ENCODE peak calls at places on chromosomes 11 and 22, in seven cellular contexts. One of them, this sample, is unnamed. For H3K4me1, the result is how much of the 10 kb centered on the place peaks cover.

GRCh38 chr22:41976961-41977566 is 7.8 kb downstream of the SEPTIN3 start:
- DNase-seq in fibroblast of lung: no peak
- DNase-seq in adrenal gland: no peak
- DNase-seq in HCT116: no peak
- DNase-seq in cardiac muscle cell: no peak
- DNase-seq in body of pancreas: no peak
- DNase-seq in mammary epithelial cell: no peak
- DNase-seq in this sample: peak

GRCh38 chr11:125902315-125902926 is 585 bp downstream of the PUS3 start:
- DNase-seq in fibroblast of lung: no peak
- DNase-seq in adrenal gland: no peak
- DNase-seq in HCT116: no peak
- DNase-seq in cardiac muscle cell: no peak
- DNase-seq in body of pancreas: no peak
- DNase-seq in mammary epithelial cell: no peak
- DNase-seq in this sample: no peak

GRCh38 chr22:39543095-39543494 is 10.5 kb upstream of the RPS19BP1 start:
- DNase-seq in fibroblast of lung: no peak
- DNase-seq in adrenal gland: no peak
- DNase-seq in HCT116: no peak
- DNase-seq in cardiac muscle cell: peak
- DNase-seq in body of pancreas: no peak
- DNase-seq in mammary epithelial cell: no peak
- DNase-seq in this sample: peak

GRCh38 chr11:28105869-28106268 is 2.1 kb downstream of the KIF18A start:
- DNase-seq in fibroblast of lung: no peak
- DNase-seq in adrenal gland: no peak
- DNase-seq in HCT116: no peak
- DNase-seq in cardiac muscle cell: no peak
- DNase-seq in body of pancreas: no peak
- DNase-seq in mammary epithelial cell: no peak
- DNase-seq in this sample: no peak

GRCh38 chr22:37007666-37008065 is 11.6 kb downstream of the TST start:
- DNase-seq in fibroblast of lung: no peak
- DNase-seq in adrenal gland: no peak
- DNase-seq in HCT116: no peak
- DNase-seq in cardiac muscle cell: peak
- DNase-seq in body of pancreas: no peak
- DNase-seq in mammary epithelial cell: no peak
- DNase-seq in this sample: no peak

GRCh38 chr22:42461511-42461910 is 29.3 kb upstream of the NFAM1 start:
- DNase-seq in fibroblast of lung: no peak
- DNase-seq in adrenal gland: no peak
- DNase-seq in HCT116: no peak
- DNase-seq in cardiac muscle cell: no peak
- DNase-seq in body of pancreas: no peak
- DNase-seq in mammary epithelial cell: no peak
- DNase-seq in this sample: no peak

GRCh38 chr22:36775589-36775965 is 342 bp downstream of the IFT27 start:
- DNase-seq in fibroblast of lung: peak
- DNase-seq in adrenal gland: peak
- DNase-seq in HCT116: no peak
- DNase-seq in cardiac muscle cell: peak
- DNase-seq in body of pancreas: peak
- DNase-seq in mammary epithelial cell: peak
- DNase-seq in this sample: peak

GRCh38 chr11:12287374-12288211 is 89.8 kb upstream of the PARVA start:
- DNase-seq in fibroblast of lung: peak
- DNase-seq in adrenal gland: peak
- DNase-seq in HCT116: peak
- DNase-seq in cardiac muscle cell: peak
- DNase-seq in body of pancreas: peak
- DNase-seq in mammary epithelial cell: peak
- DNase-seq in this sample: peak

GRCh38 chr22:26374645-26375044 is 54.4 kb upstream of the ASPHD2 start:
- DNase-seq in fibroblast of lung: no peak
- DNase-seq in adrenal gland: no peak
- DNase-seq in HCT116: no peak
- DNase-seq in cardiac muscle cell: no peak
- DNase-seq in body of pancreas: no peak
- DNase-seq in mammary epithelial cell: no peak
- DNase-seq in this sample: no peak

GRCh38 chr11:86740628-86741488 is 59.5 kb upstream of the PRSS23 start:
- DNase-seq in fibroblast of lung: peak
- DNase-seq in adrenal gland: peak
- DNase-seq in HCT116: peak
- DNase-seq in cardiac muscle cell: peak
- DNase-seq in body of pancreas: peak
- DNase-seq in mammary epithelial cell: peak
- DNase-seq in this sample: no peak

GRCh38 chr22:40238425-40239344 is 61.0 kb downstream of the TNRC6B start:
- DNase-seq in fibroblast of lung: peak
- DNase-seq in adrenal gland: peak
- DNase-seq in HCT116: no peak
- DNase-seq in cardiac muscle cell: peak
- DNase-seq in body of pancreas: no peak
- DNase-seq in mammary epithelial cell: peak
- DNase-seq in this sample: no peak

GRCh38 chr11:61910473-61911123 is 6.8 kb downstream of the RAB3IL1 start:
- DNase-seq in fibroblast of lung: no peak
- DNase-seq in adrenal gland: no peak
- DNase-seq in HCT116: no peak
- DNase-seq in cardiac muscle cell: no peak
- DNase-seq in body of pancreas: peak
- DNase-seq in mammary epithelial cell: no peak
- DNase-seq in this sample: no peak

GRCh38 chr22:22450343-22450839 is 58.2 kb downstream of the ZNF280B start:
- DNase-seq in fibroblast of lung: no peak
- DNase-seq in adrenal gland: peak
- DNase-seq in HCT116: no peak
- DNase-seq in cardiac muscle cell: no peak
- DNase-seq in body of pancreas: peak
- DNase-seq in mammary epithelial cell: no peak
- DNase-seq in this sample: no peak

GRCh38 chr11:73325036-73325981 is 17.2 kb downstream of the ARHGEF17 start:
- DNase-seq in fibroblast of lung: peak
- DNase-seq in adrenal gland: no peak
- DNase-seq in HCT116: no peak
- DNase-seq in cardiac muscle cell: peak
- DNase-seq in body of pancreas: no peak
- DNase-seq in mammary epithelial cell: no peak
- DNase-seq in this sample: peak

GRCh38 chr22:40684728-40685127 is 5.4 kb downstream of the MCHR1 start:
- DNase-seq in fibroblast of lung: no peak
- DNase-seq in adrenal gland: no peak
- DNase-seq in HCT116: no peak
- DNase-seq in cardiac muscle cell: no peak
- DNase-seq in body of pancreas: no peak
- DNase-seq in mammary epithelial cell: no peak
- DNase-seq in this sample: no peak

GRCh38 chr11:29773656-29774264 is 243.1 kb downstream of the KCNA4 start:
- DNase-seq in fibroblast of lung: no peak
- DNase-seq in adrenal gland: no peak
- DNase-seq in HCT116: no peak
- DNase-seq in cardiac muscle cell: peak
- DNase-seq in body of pancreas: peak
- DNase-seq in mammary epithelial cell: peak
- DNase-seq in this sample: no peak

GRCh38 chr11:126307706-126308105 is 3.8 kb downstream of the DCPS start:
- DNase-seq in fibroblast of lung: peak
- DNase-seq in adrenal gland: peak
- DNase-seq in HCT116: no peak
- DNase-seq in cardiac muscle cell: peak
- DNase-seq in body of pancreas: no peak
- DNase-seq in mammary epithelial cell: peak
- DNase-seq in this sample: peak

GRCh38 chr11:36451681-36452080 is 58.4 kb downstream of the TRAF6 start:
- DNase-seq in fibroblast of lung: no peak
- DNase-seq in adrenal gland: no peak
- DNase-seq in HCT116: no peak
- DNase-seq in cardiac muscle cell: no peak
- DNase-seq in body of pancreas: no peak
- DNase-seq in mammary epithelial cell: no peak
- DNase-seq in this sample: no peak

GRCh38 chr11:36447947-36448346 is 62.1 kb downstream of the TRAF6 start:
- DNase-seq in fibroblast of lung: no peak
- DNase-seq in adrenal gland: no peak
- DNase-seq in HCT116: no peak
- DNase-seq in cardiac muscle cell: no peak
- DNase-seq in body of pancreas: peak
- DNase-seq in mammary epithelial cell: peak
- DNase-seq in this sample: no peak

GRCh38 chr11:36451045-36451444 is 59.0 kb downstream of the TRAF6 start:
- DNase-seq in fibroblast of lung: no peak
- DNase-seq in adrenal gland: no peak
- DNase-seq in HCT116: no peak
- DNase-seq in cardiac muscle cell: no peak
- DNase-seq in body of pancreas: no peak
- DNase-seq in mammary epithelial cell: no peak
- DNase-seq in this sample: no peak

GRCh38 chr11:36450391-36450714 is 59.7 kb downstream of the TRAF6 start:
- DNase-seq in fibroblast of lung: no peak
- DNase-seq in adrenal gland: no peak
- DNase-seq in HCT116: no peak
- DNase-seq in cardiac muscle cell: no peak
- DNase-seq in body of pancreas: no peak
- DNase-seq in mammary epithelial cell: no peak
- DNase-seq in this sample: no peak

GRCh38 chr11:36449566-36450390 is 60.3 kb downstream of the TRAF6 start:
- DNase-seq in fibroblast of lung: peak
- DNase-seq in adrenal gland: no peak
- DNase-seq in HCT116: no peak
- DNase-seq in cardiac muscle cell: peak
- DNase-seq in body of pancreas: no peak
- DNase-seq in mammary epithelial cell: no peak
- DNase-seq in this sample: no peak
- H3K4me3 ChIP-seq in fibroblast of lung: peak
- H3K4me3 ChIP-seq in adrenal gland: no peak
- H3K4me3 ChIP-seq in HCT116: no peak
- H3K4me3 ChIP-seq in cardiac muscle cell: no peak
- H3K4me3 ChIP-seq in body of pancreas: no peak
- H3K4me3 ChIP-seq in mammary epithelial cell: no peak
- H3K4me3 ChIP-seq in this sample: no peak

GRCh38 chr11:104256525-104256924 is 92.6 kb upstream of the PDGFD start:
- DNase-seq in fibroblast of lung: peak
- DNase-seq in adrenal gland: no peak
- DNase-seq in HCT116: no peak
- DNase-seq in cardiac muscle cell: peak
- DNase-seq in body of pancreas: no peak
- DNase-seq in mammary epithelial cell: no peak
- DNase-seq in this sample: no peak
- TF ChIP-seq CTCF in fibroblast of lung: no peak
- TF ChIP-seq CTCF in adrenal gland: no peak
- TF ChIP-seq CTCF in HCT116: peak
- TF ChIP-seq CTCF in cardiac muscle cell: peak
- TF ChIP-seq CTCF in body of pancreas: peak
- TF ChIP-seq CTCF in mammary epithelial cell: no peak
- TF ChIP-seq CTCF in this sample: peak

DNA sequence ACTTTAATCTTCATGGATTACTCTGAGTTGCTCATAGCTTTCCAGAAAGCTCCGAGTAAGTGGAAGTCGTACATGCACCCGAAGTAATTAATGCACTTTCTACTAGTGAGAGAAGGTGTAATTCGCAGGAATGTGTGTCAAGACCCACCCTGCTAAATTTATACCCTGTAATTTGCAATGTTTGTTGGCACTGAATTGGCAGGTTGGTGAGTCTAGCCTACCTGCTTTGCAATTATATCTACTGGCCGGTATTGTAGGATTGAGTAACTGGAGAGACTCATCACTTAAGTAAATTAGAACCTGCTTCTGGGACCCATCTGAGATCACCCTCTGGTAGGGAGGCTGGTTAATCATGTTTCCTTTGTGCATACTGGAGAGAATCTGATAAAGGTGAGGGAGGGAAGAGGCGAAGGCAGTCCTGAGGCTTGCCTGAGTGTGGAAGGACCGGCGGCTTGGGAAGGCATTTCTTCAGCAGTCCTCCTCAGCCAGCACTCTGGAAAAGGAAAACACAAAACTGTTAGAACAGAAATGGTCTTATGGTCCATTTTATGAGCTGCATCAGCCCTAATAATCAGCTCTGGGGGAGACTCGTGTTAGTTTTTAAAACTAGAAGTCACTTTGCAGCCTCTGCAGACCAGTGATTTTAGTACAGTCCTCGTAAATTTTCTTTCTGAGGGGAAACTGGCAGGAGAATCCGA is 63.4 kb downstream of the LDLRAD3 start:
- DNase-seq in fibroblast of lung: no peak
- DNase-seq in adrenal gland: no peak
- DNase-seq in HCT116: no peak
- DNase-seq in cardiac muscle cell: no peak
- DNase-seq in body of pancreas: no peak
- DNase-seq in mammary epithelial cell: no peak
- DNase-seq in this sample: no peak
- H3K4me1 ChIP-seq in fibroblast of lung: under half
- H3K4me1 ChIP-seq in adrenal gland: under half
- H3K4me1 ChIP-seq in HCT116: under half
- H3K4me1 ChIP-seq in cardiac muscle cell: under half
- H3K4me1 ChIP-seq in body of pancreas: under half
- H3K4me1 ChIP-seq in mammary epithelial cell: under half
- H3K4me1 ChIP-seq in this sample: under half

DNA sequence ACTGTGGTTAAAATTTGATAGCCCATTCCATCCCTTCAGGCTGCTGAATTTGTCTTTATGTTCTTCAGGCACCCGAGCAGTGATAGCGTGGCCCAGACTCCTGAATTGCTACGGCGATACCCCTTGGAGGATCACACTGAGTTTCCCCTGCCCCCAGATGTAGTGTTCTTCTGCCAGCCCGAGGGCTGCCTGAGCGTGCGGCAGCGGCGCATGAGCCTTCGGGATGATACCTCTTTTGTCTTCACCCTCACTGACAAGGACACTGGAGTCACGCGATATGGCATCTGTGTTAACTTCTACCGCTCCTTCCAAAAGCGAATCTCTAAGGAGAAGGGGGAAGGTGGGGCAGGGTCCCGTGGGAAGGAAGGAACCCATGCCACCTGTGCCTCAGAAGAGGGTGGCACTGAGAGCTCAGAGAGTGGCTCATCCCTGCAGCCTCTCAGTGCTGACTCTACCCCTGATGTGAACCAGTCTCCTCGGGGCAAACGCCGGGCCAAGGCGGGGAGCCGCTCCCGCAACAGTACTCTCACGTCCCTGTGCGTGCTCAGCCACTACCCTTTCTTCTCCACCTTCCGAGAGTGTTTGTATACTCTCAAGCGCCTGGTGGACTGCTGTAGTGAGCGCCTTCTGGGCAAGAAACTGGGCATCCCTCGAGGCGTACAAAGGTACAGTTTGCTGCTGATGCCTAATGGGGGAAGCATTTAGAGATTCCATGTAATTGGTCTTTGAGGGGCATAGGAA is 4.7 kb downstream of the MADD start:
- DNase-seq in fibroblast of lung: no peak
- DNase-seq in adrenal gland: no peak
- DNase-seq in HCT116: no peak
- DNase-seq in cardiac muscle cell: no peak
- DNase-seq in body of pancreas: no peak
- DNase-seq in mammary epithelial cell: no peak
- DNase-seq in this sample: no peak
- H3K4me3 ChIP-seq in fibroblast of lung: no peak
- H3K4me3 ChIP-seq in adrenal gland: no peak
- H3K4me3 ChIP-seq in HCT116: no peak
- H3K4me3 ChIP-seq in cardiac muscle cell: no peak
- H3K4me3 ChIP-seq in body of pancreas: no peak
- H3K4me3 ChIP-seq in mammary epithelial cell: no peak
- H3K4me3 ChIP-seq in this sample: no peak